ENCODE peak calls at places on chromosomes 3 and 15, in ten cellular contexts. L, I, N, T, Z, Q, H, S, A and F are unnamed samples.

GRCh38 chr3:6739288-6739687 is 121.6 kb upstream of the GRM7 start:
- DNase-seq in L (no peak), I (no peak), N (no peak), T (no peak), Z (no peak), Q (no peak), H (no peak), S (no peak), A (no peak), F (no peak)

GRCh38 chr3:11379824-11380281 is 107.7 kb downstream of the ATG7 start:
- DNase-seq in L (no peak), I (no peak), N (no peak), T (no peak), Z (peak), Q (no peak), H (no peak), S (no peak), A (no peak), F (no peak)

GRCh38 chr3:158465074-158465473 is 105.9 kb upstream of the MLF1 start:
- DNase-seq in L (no peak), I (no peak), N (no peak), T (no peak), Z (no peak), Q (no peak), H (no peak), S (no peak), A (no peak), F (no peak)

GRCh38 chr3:4741404-4742307 is 237.6 kb upstream of the BHLHE40 start:
- DNase-seq in L (no peak), I (no peak), N (peak), T (peak), Z (peak), Q (no peak), H (no peak), S (no peak), A (no peak), F (peak)

GRCh38 chr3:49238274-49239127 is 38.5 kb downstream of the C3orf62 start:
- DNase-seq in L (no peak), I (no peak), N (no peak), T (peak), Z (peak), Q (no peak), H (no peak), S (no peak), A (no peak), F (peak)

GRCh38 chr15:25060996-25061620 is 106.3 kb downstream of the SNRPN start:
- DNase-seq in L (no peak), I (no peak), N (no peak), T (no peak), Z (no peak), Q (no peak), H (peak), S (no peak), A (peak), F (peak)

GRCh38 chr15:81357178-81357686 is 16.8 kb downstream of the TMC3 start:
- DNase-seq in L (no peak), I (no peak), N (no peak), T (no peak), Z (no peak), Q (no peak), H (no peak), S (no peak), A (peak), F (no peak)

GRCh38 chr3:115644391-115644790 is 21.1 kb downstream of the GAP43 start:
- DNase-seq in L (no peak), I (no peak), N (peak), T (no peak), Z (no peak), Q (no peak), H (no peak), S (no peak), A (no peak), F (no peak)

GRCh38 chr3:16719426-16719825 is 114.2 kb upstream of the DAZL start:
- DNase-seq in L (no peak), I (no peak), N (no peak), T (no peak), Z (no peak), Q (no peak), H (no peak), S (no peak), A (no peak), F (no peak)

GRCh38 chr3:153103406-153103945 is 58.5 kb upstream of the RAP2B start:
- DNase-seq in L (no peak), I (no peak), N (no peak), T (no peak), Z (no peak), Q (no peak), H (no peak), S (no peak), A (no peak), F (no peak)

GRCh38 chr15:83379574-83379973 is 67.6 kb upstream of the SH3GL3 start:
- DNase-seq in L (no peak), I (no peak), N (peak), T (no peak), Z (peak), Q (no peak), H (no peak), S (no peak), A (peak), F (no peak)

GRCh38 chr3:101189786-101190185 is 130.6 kb downstream of the IMPG2 start:
- DNase-seq in L (no peak), I (no peak), N (no peak), T (no peak), Z (peak), Q (no peak), H (no peak), S (no peak), A (no peak), F (no peak)

GRCh38 chr3:133887951-133888703 is 7.6 kb downstream of the RAB6B start:
- DNase-seq in L (no peak), I (no peak), N (no peak), T (peak), Z (no peak), Q (no peak), H (no peak), S (no peak), A (peak), F (peak)

GRCh38 chr3:175564335-175564734 is 705.2 kb downstream of the NAALADL2 start:
- DNase-seq in L (no peak), I (no peak), N (no peak), T (no peak), Z (no peak), Q (no peak), H (no peak), S (no peak), A (no peak), F (no peak)

GRCh38 chr3:120446891-120447668 is 3.7 kb downstream of the FSTL1 start:
- DNase-seq in L (no peak), I (no peak), N (no peak), T (no peak), Z (no peak), Q (no peak), H (no peak), S (no peak), A (peak), F (no peak)

GRCh38 chr3:12228461-12228860 is 60.4 kb upstream of the PPARG start:
- DNase-seq in L (no peak), I (no peak), N (no peak), T (no peak), Z (no peak), Q (no peak), H (no peak), S (no peak), A (no peak), F (no peak)

GRCh38 chr3:123813876-123814275 is 70.3 kb downstream of the MYLK start:
- DNase-seq in L (no peak), I (no peak), N (no peak), T (no peak), Z (peak), Q (no peak), H (no peak), S (no peak), A (peak), F (no peak)

GRCh38 chr3:38800511-38800910 is 15.5 kb downstream of the SCN10A start:
- DNase-seq in L (no peak), I (no peak), N (no peak), T (no peak), Z (no peak), Q (no peak), H (no peak), S (no peak), A (no peak), F (no peak)

GRCh38 chr3:14545251-14545635 is 5.1 kb upstream of the GRIP2 start:
- DNase-seq in L (no peak), I (no peak), N (no peak), T (no peak), Z (no peak), Q (no peak), H (no peak), S (no peak), A (no peak), F (no peak)

GRCh38 chr3:141273700-141274410 is 42.2 kb downstream of the PXYLP1 start:
- DNase-seq in L (no peak), I (no peak), N (no peak), T (no peak), Z (no peak), Q (no peak), H (no peak), S (no peak), A (no peak), F (no peak)

GRCh38 chr3:16187213-16187790 is 12.8 kb downstream of the GALNT15 start:
- DNase-seq in L (no peak), I (no peak), N (no peak), T (no peak), Z (no peak), Q (no peak), H (no peak), S (no peak), A (no peak), F (no peak)